ENCODE peak calls at places on chromosomes 4 and X, in nine cellular contexts. F is psoas muscle, K is lower leg skin, I is astrocyte, S is AG10803, R is thoracic aorta, C is transverse colon, O is pancreas, X is dorsolateral prefrontal cortex. Q is an unnamed sample.

GRCh38 chr4:20430555-20430954 is 178.8 kb downstream of the SLIT2 start:
- DNase-seq in F (no peak), K (no peak), I (no peak), S (peak), R (no peak), C (peak), O (no peak), X (no peak), Q (no peak)

GRCh38 chr4:30719363-30720020 is 677 bp upstream of the PCDH7 start:
- DNase-seq in F (peak), K (peak), I (peak), S (peak), R (no peak), C (peak), O (peak), X (peak), Q (no peak)

GRCh38 chrX:107712231-107713204 is 63.1 kb downstream of the TSC22D3 start:
- DNase-seq in F (peak), K (peak), I (peak), S (peak), R (no peak), C (peak), O (no peak), X (no peak), Q (no peak)

GRCh38 chrX:80799616-80800015 is 10.1 kb downstream of the BRWD3 start:
- DNase-seq in F (no peak), K (no peak), I (no peak), S (no peak), R (no peak), C (no peak), O (no peak), X (no peak), Q (no peak)

GRCh38 chr4:78754872-78755271 is 21.3 kb upstream of the BMP2K start:
- DNase-seq in F (no peak), K (no peak), I (no peak), S (no peak), R (no peak), C (no peak), O (no peak), X (no peak), Q (no peak)

GRCh38 chr4:6538111-6538510 is 36.9 kb upstream of the MAN2B2 start:
- DNase-seq in F (no peak), K (no peak), I (no peak), S (no peak), R (no peak), C (no peak), O (no peak), X (no peak), Q (no peak)

GRCh38 chrX:44542567-44543325 is at the start of gene FUNDC1:
- DNase-seq in F (peak), K (peak), I (peak), S (peak), R (peak), C (peak), O (peak), X (peak), Q (peak)

GRCh38 chr4:128249787-128250668 is 37.6 kb downstream of the PGRMC2 start:
- DNase-seq in F (no peak), K (no peak), I (no peak), S (no peak), R (no peak), C (no peak), O (no peak), X (no peak), Q (no peak)

GRCh38 chr4:119289313-119289712 is 32.6 kb downstream of the FABP2 start:
- DNase-seq in F (no peak), K (no peak), I (no peak), S (no peak), R (no peak), C (no peak), O (no peak), X (no peak), Q (no peak)

GRCh38 chr4:126734465-126734864 is 898.3 kb upstream of the INTU start:
- DNase-seq in F (no peak), K (no peak), I (no peak), S (no peak), R (no peak), C (no peak), O (no peak), X (no peak), Q (no peak)

GRCh38 chr4:110953898-110954297 is 331.0 kb upstream of the PITX2 start:
- DNase-seq in F (no peak), K (no peak), I (no peak), S (no peak), R (no peak), C (no peak), O (no peak), X (no peak), Q (no peak)

GRCh38 chr4:6439120-6439757 is 33.2 kb downstream of the PPP2R2C start:
- DNase-seq in F (no peak), K (no peak), I (no peak), S (no peak), R (no peak), C (no peak), O (no peak), X (no peak), Q (no peak)

GRCh38 chr4:154088741-154089140 is 299.9 kb upstream of the SFRP2 start:
- DNase-seq in F (no peak), K (no peak), I (no peak), S (peak), R (no peak), C (no peak), O (no peak), X (no peak), Q (no peak)

GRCh38 chrX:20571611-20572010 is 304.9 kb upstream of the RPS6KA3 start:
- DNase-seq in F (no peak), K (no peak), I (no peak), S (no peak), R (no peak), C (no peak), O (no peak), X (no peak), Q (no peak)

GRCh38 chrX:18455384-18455783 is 30.0 kb downstream of the CDKL5 start:
- DNase-seq in F (no peak), K (no peak), I (no peak), S (no peak), R (no peak), C (no peak), O (no peak), X (no peak), Q (no peak)

GRCh38 chrX:133305348-133305747 is 87.2 kb upstream of the TFDP3 start:
- DNase-seq in F (no peak), K (no peak), I (no peak), S (no peak), R (no peak), C (no peak), O (no peak), X (no peak), Q (no peak)

GRCh38 chr4:6472008-6472386 is 417 bp downstream of the PPP2R2C start:
- DNase-seq in F (no peak), K (peak), I (no peak), S (no peak), R (no peak), C (no peak), O (no peak), X (peak), Q (no peak)

GRCh38 chrX:85977218-85977617 is 70.1 kb downstream of the CHM start:
- DNase-seq in F (no peak), K (no peak), I (no peak), S (no peak), R (no peak), C (no peak), O (no peak), X (no peak), Q (no peak)

GRCh38 chrX:25976683-25977310 is 161.3 kb upstream of the MAGEB18 start:
- DNase-seq in F (no peak), K (no peak), I (no peak), S (no peak), R (no peak), C (no peak), O (peak), X (no peak), Q (no peak)

GRCh38 chr4:44760142-44760898 is 34.0 kb upstream of the GNPDA2 start:
- DNase-seq in F (no peak), K (no peak), I (peak), S (peak), R (no peak), C (no peak), O (no peak), X (no peak), Q (no peak)

GRCh38 chr4:4618846-4619245 is 77.0 kb upstream of the STX18 start:
- DNase-seq in F (no peak), K (no peak), I (no peak), S (no peak), R (no peak), C (no peak), O (no peak), X (no peak), Q (no peak)

GRCh38 chrX:12702509-12703091 is 88.6 kb upstream of the PRPS2 start:
- DNase-seq in F (no peak), K (no peak), I (no peak), S (no peak), R (no peak), C (no peak), O (no peak), X (no peak), Q (no peak)

GRCh38 chr4:155038459-155038858 is 170.0 kb upstream of the NPY2R start:
- DNase-seq in F (no peak), K (no peak), I (no peak), S (no peak), R (no peak), C (no peak), O (no peak), X (no peak), Q (no peak)

GRCh38 chr4:138977525-138977924 is 38.1 kb upstream of the NOCT start:
- DNase-seq in F (no peak), K (no peak), I (no peak), S (no peak), R (no peak), C (no peak), O (no peak), X (no peak), Q (no peak)

GRCh38 chrX:115988825-115989224 is 181.7 kb upstream of the AGTR2 start:
- DNase-seq in F (no peak), K (no peak), I (no peak), S (no peak), R (no peak), C (no peak), O (no peak), X (no peak), Q (no peak)

GRCh38 chr4:19030536-19030935 is 1009.0 kb upstream of the LCORL start:
- DNase-seq in F (no peak), K (no peak), I (peak), S (no peak), R (no peak), C (no peak), O (no peak), X (no peak), Q (no peak)

GRCh38 chr4:103046416-103047290 is 27.1 kb upstream of the SLC9B1 start:
- DNase-seq in F (no peak), K (no peak), I (peak), S (peak), R (no peak), C (peak), O (no peak), X (no peak), Q (peak)

DNA sequence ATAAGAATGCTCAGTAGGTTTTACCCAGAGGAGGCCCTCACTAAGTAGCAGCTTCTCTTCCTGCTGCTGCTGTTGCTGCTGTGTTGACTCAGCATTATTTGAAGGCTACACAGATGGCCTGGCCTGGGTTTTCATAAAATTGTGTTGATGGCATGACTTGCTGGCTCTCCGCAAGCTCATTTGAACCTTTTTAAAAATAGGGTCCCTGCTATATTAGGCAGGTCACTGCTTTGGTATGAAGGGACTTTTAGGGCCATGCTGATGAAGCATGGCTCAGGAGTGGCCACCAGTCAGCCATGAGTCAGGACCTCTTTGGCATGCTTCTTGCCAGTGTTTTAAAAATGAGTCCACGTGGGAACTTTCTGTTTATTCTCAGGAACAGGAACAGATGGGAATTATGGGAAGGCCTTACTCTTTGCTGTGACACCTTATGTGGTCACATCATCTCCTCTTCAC is 128.7 kb downstream of the MID1IP1 start:
- DNase-seq in F (peak), K (peak), I (peak), S (peak), R (peak), C (no peak), O (no peak), X (no peak), Q (no peak)
- H3K4me3 ChIP-seq in F (no peak), K (no peak), I (no peak), S (no peak), R (no peak), C (no peak), O (no peak), X (no peak), Q (no peak)

GRCh38 chr4:8170341-8170740 is 11.7 kb upstream of the ABLIM2 start:
- DNase-seq in F (no peak), K (no peak), I (no peak), S (no peak), R (no peak), C (no peak), O (peak), X (no peak), Q (no peak)

GRCh38 chr4:8173641-8174242 is 15.1 kb upstream of the ABLIM2 start:
- DNase-seq in F (no peak), K (no peak), I (no peak), S (no peak), R (no peak), C (no peak), O (no peak), X (no peak), Q (no peak)

GRCh38 chr4:8169763-8170162 is 11.2 kb upstream of the ABLIM2 start:
- DNase-seq in F (peak), K (no peak), I (no peak), S (no peak), R (no peak), C (no peak), O (no peak), X (no peak), Q (no peak)

GRCh38 chr4:8174970-8175369 is 16.4 kb upstream of the ABLIM2 start:
- DNase-seq in F (no peak), K (no peak), I (no peak), S (no peak), R (no peak), C (no peak), O (no peak), X (no peak), Q (no peak)

GRCh38 chr4:8171941-8172924 is 13.6 kb upstream of the ABLIM2 start:
- DNase-seq in F (peak), K (no peak), I (no peak), S (no peak), R (no peak), C (no peak), O (no peak), X (no peak), Q (no peak)
- H3K4me3 ChIP-seq in F (no peak), K (no peak), I (no peak), S (no peak), R (no peak), C (no peak), O (no peak), X (no peak), Q (no peak)

DNA sequence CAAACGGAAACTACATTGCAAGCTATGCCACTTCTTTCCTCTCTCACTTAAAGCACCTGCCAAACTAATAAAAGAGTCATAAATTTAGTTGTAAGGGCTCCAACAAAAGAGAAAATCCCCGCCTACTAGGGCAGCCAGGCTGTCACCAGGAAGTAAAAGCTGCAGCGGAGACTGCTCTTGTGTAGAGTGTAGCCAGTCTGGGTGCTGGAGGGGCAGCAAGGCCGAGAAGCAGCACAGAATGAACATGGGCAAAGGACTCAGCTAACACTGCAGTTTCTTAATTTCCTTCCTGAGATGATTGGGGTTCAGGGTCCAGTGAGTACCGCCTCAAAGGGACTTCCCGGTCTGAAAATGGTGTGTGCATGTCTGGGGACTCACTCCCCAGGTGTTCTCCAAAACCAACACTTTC is 89.4 kb upstream of the MAML3 start:
- DNase-seq in F (no peak), K (no peak), I (no peak), S (no peak), R (no peak), C (peak), O (no peak), X (no peak), Q (no peak)
- H3K4me3 ChIP-seq in F (no peak), K (no peak), I (no peak), S (no peak), R (peak), C (peak), O (peak), X (no peak), Q (no peak)

GRCh38 chr4:151227731-151228130 is 49.2 kb upstream of the PRSS48 start:
- DNase-seq in F (peak), K (peak), I (peak), S (peak), R (peak), C (peak), O (no peak), X (peak), Q (peak)
- H3K4me3 ChIP-seq in F (peak), K (no peak), I (peak), S (peak), R (peak), C (no peak), O (no peak), X (peak), Q (no peak)

DNA sequence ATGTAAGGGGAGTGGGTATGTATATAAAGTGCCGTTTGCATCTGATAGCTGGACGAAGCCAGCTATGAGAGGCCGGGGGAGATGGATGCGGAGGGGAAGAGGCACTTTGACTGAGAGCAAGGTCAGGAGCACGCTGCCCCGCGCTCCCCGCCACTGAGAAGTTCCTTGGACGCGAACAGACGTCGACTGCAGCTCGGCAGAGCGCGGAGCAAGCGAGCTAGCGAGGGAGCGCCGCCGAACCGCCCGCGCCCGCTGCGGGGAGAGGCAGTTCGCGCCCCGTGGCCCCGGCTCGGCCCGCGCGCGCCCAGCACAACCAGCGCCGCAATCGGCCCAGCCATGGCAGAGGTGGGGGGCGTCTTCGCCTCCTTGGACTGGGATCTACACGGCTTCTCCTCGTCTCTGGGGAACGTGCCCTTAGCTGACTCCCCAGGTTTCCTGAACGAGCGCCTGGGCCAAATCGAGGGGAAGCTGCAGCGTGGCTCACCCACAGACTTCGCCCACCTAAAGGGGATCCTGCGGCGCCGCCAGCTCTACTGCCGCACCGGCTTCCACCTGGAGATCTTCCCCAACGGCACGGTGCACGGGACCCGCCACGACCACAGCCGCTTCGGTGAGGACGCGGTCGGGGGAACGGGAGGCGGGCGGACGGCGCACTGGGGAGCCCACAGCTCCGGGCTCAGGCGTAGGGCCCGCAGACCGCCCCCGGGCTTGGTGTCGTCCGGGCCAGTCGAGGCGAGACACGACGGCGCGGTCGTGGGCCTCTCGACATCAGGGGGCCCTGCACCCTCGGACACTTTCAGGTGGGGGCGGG is at the start of gene FGF16:
- DNase-seq in F (no peak), K (no peak), I (no peak), S (no peak), R (no peak), C (no peak), O (peak), X (no peak), Q (no peak)
- H3K4me3 ChIP-seq in F (peak), K (no peak), I (peak), S (peak), R (peak), C (peak), O (peak), X (peak), Q (peak)

GRCh38 chr4:71938776-71939175 is 93.0 kb upstream of the NPFFR2 start:
- DNase-seq in F (no peak), K (no peak), I (peak), S (peak), R (no peak), C (no peak), O (no peak), X (no peak), Q (peak)

GRCh38 chr4:71944956-71945355 is 86.8 kb upstream of the NPFFR2 start:
- DNase-seq in F (no peak), K (no peak), I (peak), S (peak), R (no peak), C (no peak), O (no peak), X (no peak), Q (no peak)

GRCh38 chr4:71945791-71946190 is 86.0 kb upstream of the NPFFR2 start:
- DNase-seq in F (no peak), K (no peak), I (no peak), S (no peak), R (no peak), C (no peak), O (no peak), X (no peak), Q (no peak)

GRCh38 chr4:71941001-71941400 is 90.8 kb upstream of the NPFFR2 start:
- DNase-seq in F (no peak), K (no peak), I (peak), S (peak), R (no peak), C (peak), O (no peak), X (no peak), Q (no peak)
- H3K4me3 ChIP-seq in F (no peak), K (no peak), I (no peak), S (no peak), R (no peak), C (no peak), O (no peak), X (no peak), Q (no peak)

GRCh38 chr4:40550900-40551546 is 78.6 kb downstream of the RBM47 start:
- DNase-seq in F (no peak), K (no peak), I (peak), S (peak), R (no peak), C (peak), O (no peak), X (no peak), Q (no peak)
- H3K4me3 ChIP-seq in F (peak), K (no peak), I (no peak), S (peak), R (peak), C (peak), O (peak), X (no peak), Q (peak)

GRCh38 chrX:23783569-23784486 is 855 bp downstream of the SAT1 start:
- DNase-seq in F (no peak), K (no peak), I (no peak), S (no peak), R (no peak), C (no peak), O (no peak), X (no peak), Q (no peak)

GRCh38 chrX:23786268-23786815 is 3.4 kb downstream of the SAT1 start:
- DNase-seq in F (no peak), K (no peak), I (no peak), S (no peak), R (no peak), C (no peak), O (no peak), X (no peak), Q (no peak)

GRCh38 chrX:23784487-23785301 is 1.7 kb downstream of the SAT1 start:
- DNase-seq in F (no peak), K (no peak), I (peak), S (peak), R (no peak), C (no peak), O (no peak), X (no peak), Q (no peak)

GRCh38 chrX:23787745-23788118 is 4.8 kb downstream of the SAT1 start:
- DNase-seq in F (no peak), K (no peak), I (no peak), S (no peak), R (no peak), C (no peak), O (no peak), X (no peak), Q (no peak)

DNA sequence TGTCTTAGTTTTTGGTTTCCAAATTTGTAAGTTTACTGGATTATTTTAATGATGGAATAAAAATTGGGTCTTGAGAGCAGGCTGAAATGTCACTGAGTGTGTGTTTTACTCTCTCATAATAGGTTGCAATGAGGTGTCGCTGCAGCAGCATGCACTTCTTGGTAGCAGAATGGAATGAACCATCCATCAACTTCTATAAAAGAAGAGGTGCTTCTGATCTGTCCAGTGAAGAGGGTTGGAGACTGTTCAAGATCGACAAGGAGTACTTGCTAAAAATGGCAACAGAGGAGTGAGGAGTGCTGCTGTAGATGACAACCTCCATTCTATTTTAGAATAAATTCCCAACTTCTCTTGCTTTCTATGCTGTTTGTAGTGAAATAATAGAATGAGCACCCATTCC is 2.6 kb downstream of the SAT1 start:
- DNase-seq in F (no peak), K (no peak), I (no peak), S (no peak), R (no peak), C (no peak), O (no peak), X (no peak), Q (no peak)
- H3K4me3 ChIP-seq in F (peak), K (no peak), I (peak), S (no peak), R (peak), C (peak), O (peak), X (peak), Q (no peak)

GRCh38 chrX:155959018-155959587 is 38.4 kb upstream of the IL9R start:
- DNase-seq in F (no peak), K (no peak), I (no peak), S (no peak), R (no peak), C (no peak), O (no peak), X (no peak), Q (no peak)
- H3K4me3 ChIP-seq in F (no peak), K (no peak), I (no peak), S (no peak), R (no peak), C (no peak), O (no peak), X (no peak), Q (no peak)

Q was measured in retinal pigment epithelial cell.